ENCODE peak calls at places on chromosomes 16 and 17, in ten cellular contexts. One of them, this sample, is unnamed.

GRCh38 chr16:7025616-7026190 is 306.9 kb upstream of the RBFOX1 start:
- DNase-seq in endothelial cell: peak
- DNase-seq in H9: peak
- DNase-seq in fibroblast of mammary gland: no peak
- DNase-seq in BJ: no peak
- DNase-seq in AG04450: no peak
- DNase-seq in AG04449: no peak
- DNase-seq in heart left ventricle: peak
- DNase-seq in heart right ventricle: peak
- DNase-seq in GM12865: peak
- DNase-seq in this sample: peak

GRCh38 chr16:51290886-51291285 is 139.8 kb upstream of the SALL1 start:
- DNase-seq in GM12865: no peak
- DNase-seq in AG04449: no peak
- DNase-seq in fibroblast of mammary gland: no peak
- DNase-seq in endothelial cell: no peak
- DNase-seq in H9: peak
- DNase-seq in heart left ventricle: no peak
- DNase-seq in heart right ventricle: no peak
- DNase-seq in BJ: no peak
- DNase-seq in AG04450: no peak
- DNase-seq in this sample: no peak

GRCh38 chr16:78654929-78655328 is 555.5 kb downstream of the WWOX start:
- DNase-seq in heart left ventricle: no peak
- DNase-seq in H9: no peak
- DNase-seq in AG04449: no peak
- DNase-seq in fibroblast of mammary gland: no peak
- DNase-seq in endothelial cell: no peak
- DNase-seq in AG04450: no peak
- DNase-seq in GM12865: no peak
- DNase-seq in BJ: no peak
- DNase-seq in heart right ventricle: no peak
- DNase-seq in this sample: no peak

GRCh38 chr17:19372004-19372365 is 6.3 kb upstream of the MAPK7 start:
- DNase-seq in GM12865: no peak
- DNase-seq in heart right ventricle: no peak
- DNase-seq in AG04449: no peak
- DNase-seq in BJ: no peak
- DNase-seq in fibroblast of mammary gland: no peak
- DNase-seq in heart left ventricle: no peak
- DNase-seq in H9: no peak
- DNase-seq in AG04450: no peak
- DNase-seq in endothelial cell: no peak
- DNase-seq in this sample: no peak

GRCh38 chr17:77535435-77535834 is 394.7 kb downstream of the SEC14L1 start:
- DNase-seq in AG04449: no peak
- DNase-seq in AG04450: no peak
- DNase-seq in BJ: no peak
- DNase-seq in heart left ventricle: no peak
- DNase-seq in H9: peak
- DNase-seq in endothelial cell: no peak
- DNase-seq in fibroblast of mammary gland: no peak
- DNase-seq in GM12865: no peak
- DNase-seq in heart right ventricle: no peak
- DNase-seq in this sample: peak

GRCh38 chr17:80822700-80823410 is 168.8 kb upstream of the CHMP6 start:
- DNase-seq in H9: no peak
- DNase-seq in GM12865: no peak
- DNase-seq in fibroblast of mammary gland: peak
- DNase-seq in endothelial cell: no peak
- DNase-seq in BJ: no peak
- DNase-seq in AG04450: no peak
- DNase-seq in heart right ventricle: no peak
- DNase-seq in heart left ventricle: no peak
- DNase-seq in AG04449: no peak
- DNase-seq in this sample: no peak

GRCh38 chr17:48177816-48178215 is 70.2 kb downstream of the SNX11 start:
- DNase-seq in heart left ventricle: no peak
- DNase-seq in GM12865: no peak
- DNase-seq in fibroblast of mammary gland: no peak
- DNase-seq in heart right ventricle: no peak
- DNase-seq in AG04449: no peak
- DNase-seq in endothelial cell: no peak
- DNase-seq in AG04450: no peak
- DNase-seq in H9: no peak
- DNase-seq in BJ: no peak
- DNase-seq in this sample: no peak

GRCh38 chr16:88026964-88027938 is 76.0 kb downstream of the BANP start:
- DNase-seq in BJ: no peak
- DNase-seq in AG04449: no peak
- DNase-seq in heart left ventricle: no peak
- DNase-seq in AG04450: no peak
- DNase-seq in endothelial cell: no peak
- DNase-seq in H9: no peak
- DNase-seq in GM12865: no peak
- DNase-seq in fibroblast of mammary gland: no peak
- DNase-seq in heart right ventricle: no peak
- DNase-seq in this sample: no peak

GRCh38 chr17:34579979-34580684 is 750 bp downstream of the TMEM132E start:
- DNase-seq in AG04449: no peak
- DNase-seq in GM12865: no peak
- DNase-seq in AG04450: no peak
- DNase-seq in BJ: no peak
- DNase-seq in endothelial cell: peak
- DNase-seq in fibroblast of mammary gland: peak
- DNase-seq in heart left ventricle: peak
- DNase-seq in H9: peak
- DNase-seq in heart right ventricle: peak
- DNase-seq in this sample: peak

GRCh38 chr16:3009568-3010390 is 2.9 kb upstream of the CLDN9 start:
- DNase-seq in BJ: no peak
- DNase-seq in fibroblast of mammary gland: no peak
- DNase-seq in AG04449: no peak
- DNase-seq in GM12865: no peak
- DNase-seq in AG04450: no peak
- DNase-seq in endothelial cell: no peak
- DNase-seq in H9: peak
- DNase-seq in heart right ventricle: no peak
- DNase-seq in heart left ventricle: no peak
- DNase-seq in this sample: no peak

GRCh38 chr16:23979982-23980381 is 144.2 kb downstream of the PRKCB start:
- DNase-seq in AG04450: no peak
- DNase-seq in heart left ventricle: no peak
- DNase-seq in BJ: no peak
- DNase-seq in heart right ventricle: no peak
- DNase-seq in endothelial cell: no peak
- DNase-seq in H9: no peak
- DNase-seq in fibroblast of mammary gland: no peak
- DNase-seq in GM12865: no peak
- DNase-seq in AG04449: no peak
- DNase-seq in this sample: no peak

GRCh38 chr17:37190493-37190892 is 185.3 kb upstream of the C17orf78 start:
- DNase-seq in heart left ventricle: no peak
- DNase-seq in GM12865: no peak
- DNase-seq in fibroblast of mammary gland: no peak
- DNase-seq in heart right ventricle: no peak
- DNase-seq in BJ: no peak
- DNase-seq in AG04449: no peak
- DNase-seq in AG04450: no peak
- DNase-seq in H9: no peak
- DNase-seq in endothelial cell: no peak
- DNase-seq in this sample: no peak

GRCh38 chr16:48347191-48347860 is 37.9 kb downstream of the SIAH1 start:
- DNase-seq in endothelial cell: no peak
- DNase-seq in heart right ventricle: no peak
- DNase-seq in BJ: no peak
- DNase-seq in H9: no peak
- DNase-seq in GM12865: no peak
- DNase-seq in AG04450: no peak
- DNase-seq in fibroblast of mammary gland: no peak
- DNase-seq in AG04449: no peak
- DNase-seq in heart left ventricle: no peak
- DNase-seq in this sample: no peak

GRCh38 chr17:33292981-33293867 is at the start of gene ASIC2:
- DNase-seq in fibroblast of mammary gland: peak
- DNase-seq in AG04450: no peak
- DNase-seq in BJ: no peak
- DNase-seq in H9: peak
- DNase-seq in AG04449: no peak
- DNase-seq in GM12865: no peak
- DNase-seq in heart right ventricle: no peak
- DNase-seq in heart left ventricle: no peak
- DNase-seq in endothelial cell: peak
- DNase-seq in this sample: peak

DNA sequence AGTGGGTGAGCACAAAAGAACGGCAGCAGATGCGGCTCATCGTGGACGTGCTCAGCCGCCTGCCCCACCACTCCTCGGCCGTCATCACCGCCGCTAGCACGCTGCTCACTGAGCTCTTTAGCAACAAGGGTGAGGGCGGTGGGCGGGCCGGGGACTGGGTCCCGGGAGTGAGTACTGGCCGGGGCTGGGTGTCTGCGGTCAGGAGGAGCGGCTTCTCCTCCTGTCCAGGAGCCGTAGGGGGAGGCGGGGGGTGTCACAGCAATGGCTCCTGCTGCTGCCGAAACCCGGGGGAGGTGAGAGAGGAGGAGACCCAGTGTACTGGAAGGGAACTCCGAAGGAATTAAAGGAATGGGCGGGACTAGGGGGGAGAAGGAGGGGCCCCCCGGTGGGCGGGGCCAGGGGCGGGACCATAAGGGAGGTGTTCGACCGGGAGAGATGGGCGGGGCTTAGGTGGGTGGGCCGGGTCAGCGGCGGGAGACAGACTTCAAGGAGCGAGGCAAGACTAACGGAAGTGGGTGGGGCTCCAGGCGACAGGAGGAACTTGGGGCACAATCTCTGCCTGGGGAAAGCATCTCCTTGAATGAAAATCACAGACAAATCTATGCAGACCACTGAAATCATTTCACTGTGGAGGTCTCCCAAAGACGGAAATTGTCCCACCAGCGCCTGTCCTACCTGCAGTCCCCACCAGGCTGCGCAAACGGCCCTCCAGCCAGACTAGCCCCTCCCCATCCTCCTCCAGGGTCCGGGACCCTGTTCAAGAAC is 2.3 kb downstream of the NAGS start:
- DNase-seq in AG04449: peak
- DNase-seq in endothelial cell: peak
- DNase-seq in fibroblast of mammary gland: peak
- DNase-seq in heart right ventricle: peak
- DNase-seq in GM12865: peak
- DNase-seq in BJ: peak
- DNase-seq in H9: peak
- DNase-seq in heart left ventricle: peak
- DNase-seq in AG04450: peak
- DNase-seq in this sample: peak
- TF ChIP-seq CTCF in AG04449: peak
- TF ChIP-seq CTCF in endothelial cell: peak
- TF ChIP-seq CTCF in fibroblast of mammary gland: peak
- TF ChIP-seq CTCF in heart right ventricle: peak
- TF ChIP-seq CTCF in GM12865: peak
- TF ChIP-seq CTCF in BJ: peak
- TF ChIP-seq CTCF in H9: peak
- TF ChIP-seq CTCF in heart left ventricle: peak
- TF ChIP-seq CTCF in AG04450: peak
- TF ChIP-seq CTCF in this sample: peak

GRCh38 chr17:49495842-49496182 is 719 bp downstream of the NGFR start:
- DNase-seq in AG04450: no peak
- DNase-seq in GM12865: no peak
- DNase-seq in heart right ventricle: no peak
- DNase-seq in AG04449: no peak
- DNase-seq in heart left ventricle: no peak
- DNase-seq in fibroblast of mammary gland: no peak
- DNase-seq in H9: no peak
- DNase-seq in BJ: no peak
- DNase-seq in endothelial cell: no peak
- DNase-seq in this sample: no peak

GRCh38 chr17:49496183-49496865 is 1.2 kb downstream of the NGFR start:
- DNase-seq in fibroblast of mammary gland: peak
- DNase-seq in H9: peak
- DNase-seq in heart left ventricle: peak
- DNase-seq in AG04450: no peak
- DNase-seq in endothelial cell: peak
- DNase-seq in GM12865: peak
- DNase-seq in BJ: no peak
- DNase-seq in AG04449: no peak
- DNase-seq in heart right ventricle: peak
- DNase-seq in this sample: peak

GRCh38 chr17:49496866-49497146 is 1.7 kb downstream of the NGFR start:
- DNase-seq in H9: no peak
- DNase-seq in heart left ventricle: no peak
- DNase-seq in endothelial cell: no peak
- DNase-seq in heart right ventricle: no peak
- DNase-seq in GM12865: no peak
- DNase-seq in AG04450: no peak
- DNase-seq in BJ: no peak
- DNase-seq in fibroblast of mammary gland: no peak
- DNase-seq in AG04449: no peak
- DNase-seq in this sample: no peak

GRCh38 chr17:49498037-49498615 is 3.0 kb downstream of the NGFR start:
- DNase-seq in AG04449: no peak
- DNase-seq in GM12865: no peak
- DNase-seq in AG04450: no peak
- DNase-seq in fibroblast of mammary gland: no peak
- DNase-seq in endothelial cell: peak
- DNase-seq in BJ: no peak
- DNase-seq in heart right ventricle: no peak
- DNase-seq in heart left ventricle: no peak
- DNase-seq in H9: peak
- DNase-seq in this sample: no peak

GRCh38 chr17:49497147-49498036 is 2.3 kb downstream of the NGFR start:
- DNase-seq in heart right ventricle: peak
- DNase-seq in GM12865: no peak
- DNase-seq in BJ: no peak
- DNase-seq in endothelial cell: peak
- DNase-seq in H9: peak
- DNase-seq in heart left ventricle: peak
- DNase-seq in fibroblast of mammary gland: peak
- DNase-seq in AG04450: no peak
- DNase-seq in AG04449: no peak
- DNase-seq in this sample: peak
- TF ChIP-seq CTCF in heart right ventricle: no peak
- TF ChIP-seq CTCF in GM12865: no peak
- TF ChIP-seq CTCF in BJ: no peak
- TF ChIP-seq CTCF in endothelial cell: no peak
- TF ChIP-seq CTCF in H9: no peak
- TF ChIP-seq CTCF in heart left ventricle: no peak
- TF ChIP-seq CTCF in fibroblast of mammary gland: no peak
- TF ChIP-seq CTCF in AG04450: no peak
- TF ChIP-seq CTCF in AG04449: no peak
- TF ChIP-seq CTCF in this sample: no peak

GRCh38 chr17:50950002-50950877 is 84.1 kb upstream of the TOB1 start:
- DNase-seq in AG04449: peak
- DNase-seq in BJ: peak
- DNase-seq in H9: peak
- DNase-seq in fibroblast of mammary gland: peak
- DNase-seq in GM12865: peak
- DNase-seq in heart left ventricle: peak
- DNase-seq in endothelial cell: peak
- DNase-seq in heart right ventricle: peak
- DNase-seq in AG04450: peak
- DNase-seq in this sample: peak
- TF ChIP-seq CTCF in AG04449: peak
- TF ChIP-seq CTCF in BJ: peak
- TF ChIP-seq CTCF in H9: peak
- TF ChIP-seq CTCF in fibroblast of mammary gland: peak
- TF ChIP-seq CTCF in GM12865: peak
- TF ChIP-seq CTCF in heart left ventricle: peak
- TF ChIP-seq CTCF in endothelial cell: peak
- TF ChIP-seq CTCF in heart right ventricle: peak
- TF ChIP-seq CTCF in AG04450: peak
- TF ChIP-seq CTCF in this sample: peak

GRCh38 chr16:29816694-29817441 is 916 bp downstream of the PAGR1 start:
- DNase-seq in AG04450: no peak
- DNase-seq in endothelial cell: peak
- DNase-seq in heart left ventricle: peak
- DNase-seq in heart right ventricle: peak
- DNase-seq in GM12865: peak
- DNase-seq in fibroblast of mammary gland: peak
- DNase-seq in H9: peak
- DNase-seq in AG04449: no peak
- DNase-seq in BJ: no peak
- DNase-seq in this sample: peak
- TF ChIP-seq CTCF in AG04450: peak
- TF ChIP-seq CTCF in endothelial cell: no peak
- TF ChIP-seq CTCF in heart left ventricle: no peak
- TF ChIP-seq CTCF in heart right ventricle: no peak
- TF ChIP-seq CTCF in GM12865: peak
- TF ChIP-seq CTCF in fibroblast of mammary gland: no peak
- TF ChIP-seq CTCF in H9: peak
- TF ChIP-seq CTCF in AG04449: peak
- TF ChIP-seq CTCF in BJ: peak
- TF ChIP-seq CTCF in this sample: peak

This sample was measured in BE2C.